ENCODE peak calls at places on chromosomes 3 and 15, in five cellular contexts. One of them, this sample, is unnamed.

GRCh38 chr3:48565591-48566400 is 2.2 kb upstream of the UCN2 start:
- DNase-seq in PC-9: peak
- DNase-seq in stimulated activated CD4-positive, alpha-beta T cell treated with anti-CD3 and anti-CD28 coated beads, Interleukin-1b, Interleukin-23, amount 100 ng/mL, for 4 hours: no peak
- DNase-seq in progenitor cell of endocrine pancreas: no peak
- DNase-seq in activated naive CD8-positive, alpha-beta T cell treated with anti-CD3 and anti-CD28 coated beads, Interleukin-2, amount 50 U/mL, for 24 hours: peak
- DNase-seq in this sample: no peak

GRCh38 chr3:14847613-14848541 is 29.1 kb downstream of the FGD5 start:
- DNase-seq in PC-9: peak
- DNase-seq in stimulated activated CD4-positive, alpha-beta T cell treated with anti-CD3 and anti-CD28 coated beads, Interleukin-1b, Interleukin-23, amount 100 ng/mL, for 4 hours: no peak
- DNase-seq in progenitor cell of endocrine pancreas: no peak
- DNase-seq in activated naive CD8-positive, alpha-beta T cell treated with anti-CD3 and anti-CD28 coated beads, Interleukin-2, amount 50 U/mL, for 24 hours: no peak
- DNase-seq in this sample: peak

GRCh38 chr3:121748638-121749275 is 784 bp downstream of the GOLGB1 start:
- DNase-seq in PC-9: no peak
- DNase-seq in stimulated activated CD4-positive, alpha-beta T cell treated with anti-CD3 and anti-CD28 coated beads, Interleukin-1b, Interleukin-23, amount 100 ng/mL, for 4 hours: no peak
- DNase-seq in progenitor cell of endocrine pancreas: no peak
- DNase-seq in activated naive CD8-positive, alpha-beta T cell treated with anti-CD3 and anti-CD28 coated beads, Interleukin-2, amount 50 U/mL, for 24 hours: no peak
- DNase-seq in this sample: peak

GRCh38 chr15:78709263-78709882 is 68.4 kb upstream of the CHRNB4 start:
- DNase-seq in PC-9: peak
- DNase-seq in stimulated activated CD4-positive, alpha-beta T cell treated with anti-CD3 and anti-CD28 coated beads, Interleukin-1b, Interleukin-23, amount 100 ng/mL, for 4 hours: peak
- DNase-seq in progenitor cell of endocrine pancreas: peak
- DNase-seq in activated naive CD8-positive, alpha-beta T cell treated with anti-CD3 and anti-CD28 coated beads, Interleukin-2, amount 50 U/mL, for 24 hours: peak
- DNase-seq in this sample: peak

GRCh38 chr3:184717608-184717995 is 5.7 kb upstream of the MAGEF1 start:
- DNase-seq in PC-9: no peak
- DNase-seq in stimulated activated CD4-positive, alpha-beta T cell treated with anti-CD3 and anti-CD28 coated beads, Interleukin-1b, Interleukin-23, amount 100 ng/mL, for 4 hours: no peak
- DNase-seq in progenitor cell of endocrine pancreas: no peak
- DNase-seq in activated naive CD8-positive, alpha-beta T cell treated with anti-CD3 and anti-CD28 coated beads, Interleukin-2, amount 50 U/mL, for 24 hours: no peak
- DNase-seq in this sample: no peak

GRCh38 chr3:88283242-88283592 is 133.5 kb downstream of the C3orf38 start:
- DNase-seq in PC-9: no peak
- DNase-seq in stimulated activated CD4-positive, alpha-beta T cell treated with anti-CD3 and anti-CD28 coated beads, Interleukin-1b, Interleukin-23, amount 100 ng/mL, for 4 hours: no peak
- DNase-seq in progenitor cell of endocrine pancreas: no peak
- DNase-seq in activated naive CD8-positive, alpha-beta T cell treated with anti-CD3 and anti-CD28 coated beads, Interleukin-2, amount 50 U/mL, for 24 hours: no peak
- DNase-seq in this sample: no peak

GRCh38 chr3:43855674-43856299 is 165.0 kb downstream of the ABHD5 start:
- DNase-seq in PC-9: peak
- DNase-seq in stimulated activated CD4-positive, alpha-beta T cell treated with anti-CD3 and anti-CD28 coated beads, Interleukin-1b, Interleukin-23, amount 100 ng/mL, for 4 hours: no peak
- DNase-seq in progenitor cell of endocrine pancreas: peak
- DNase-seq in activated naive CD8-positive, alpha-beta T cell treated with anti-CD3 and anti-CD28 coated beads, Interleukin-2, amount 50 U/mL, for 24 hours: peak
- DNase-seq in this sample: peak

GRCh38 chr3:184801241-184801640 is 10.7 kb upstream of the VPS8 start:
- DNase-seq in PC-9: no peak
- DNase-seq in stimulated activated CD4-positive, alpha-beta T cell treated with anti-CD3 and anti-CD28 coated beads, Interleukin-1b, Interleukin-23, amount 100 ng/mL, for 4 hours: no peak
- DNase-seq in progenitor cell of endocrine pancreas: no peak
- DNase-seq in activated naive CD8-positive, alpha-beta T cell treated with anti-CD3 and anti-CD28 coated beads, Interleukin-2, amount 50 U/mL, for 24 hours: no peak
- DNase-seq in this sample: no peak